ENCODE peak calls at places on chromosomes 6 and 20, in five cellular contexts. V, W, K, F and H are unnamed samples.

GRCh38 chr20:47272893-47273590 is 83.5 kb downstream of the ZMYND8 start:
- DNase-seq in V (peak; percentile 76), W (peak; percentile 65), K (peak; percentile 82), F (peak; percentile 80), H (peak; percentile 92)

GRCh38 chr6:108653864-108654402 is 93.2 kb downstream of the FOXO3 start:
- DNase-seq in V (peak; percentile 42), W (no peak), K (peak; percentile 88), F (no peak), H (peak; percentile 14)

GRCh38 chr20:61331542-61331941 is 79.5 kb downstream of the CDH4 start:
- DNase-seq in V (no peak), W (no peak), K (no peak), F (peak; percentile 53), H (no peak)

GRCh38 chr6:126180585-126180984 is 159.3 kb upstream of the CENPW start:
- DNase-seq in V (peak; percentile 98), W (no peak), K (peak; percentile 59), F (no peak), H (peak; percentile 91)

GRCh38 chr20:805713-806112 is 27.8 kb upstream of the FAM110A start:
- DNase-seq in V (no peak), W (no peak), K (no peak), F (no peak), H (peak; percentile 34)

GRCh38 chr20:49394264-49394663 is 88.2 kb downstream of the KCNB1 start:
- DNase-seq in V (no peak), W (no peak), K (peak; percentile 9), F (no peak), H (no peak)

GRCh38 chr6:47839645-47840044 is 57.8 kb downstream of the OPN5 start:
- DNase-seq in V (no peak), W (no peak), K (no peak), F (no peak), H (no peak)

GRCh38 chr6:37502703-37503485 is 3.2 kb upstream of the CCDC167 start:
- DNase-seq in V (no peak), W (peak; percentile 89), K (no peak), F (no peak), H (no peak)